ENCODE peak calls at places on chromosome 1, in six cellular contexts. V is body of pancreas, U is astrocyte of the cerebellum, Y is mucosa of gallbladder, H is posterior vena cava, J is fibroblast of mammary gland. C is an unnamed sample.

GRCh38 chr1:173270243-173270642 is 63.1 kb upstream of the TNFSF4 start:
- DNase-seq in V (no peak), U (no peak), Y (no peak), H (no peak), J (no peak), C (no peak)

GRCh38 chr1:68954841-68955240 is 458.0 kb upstream of the DEPDC1 start:
- DNase-seq in V (no peak), U (no peak), Y (no peak), H (no peak), J (peak; percentile 54), C (no peak)

GRCh38 chr1:9225411-9225785 is 9.2 kb upstream of the H6PD start:
- DNase-seq in V (no peak), U (no peak), Y (no peak), H (no peak), J (no peak), C (no peak)

GRCh38 chr1:65491472-65491871 is 71.0 kb downstream of the LEPR start:
- DNase-seq in V (no peak), U (no peak), Y (no peak), H (no peak), J (no peak), C (no peak)

GRCh38 chr1:184162266-184162665 is 110.7 kb downstream of the TSEN15 start:
- DNase-seq in V (no peak), U (no peak), Y (no peak), H (no peak), J (peak; percentile 25), C (no peak)

GRCh38 chr1:170494369-170494768 is 37.6 kb upstream of the GORAB start:
- DNase-seq in V (no peak), U (peak; percentile 26), Y (no peak), H (no peak), J (peak; percentile 27), C (no peak)

GRCh38 chr1:213148905-213149304 is 97.9 kb downstream of the RPS6KC1 start:
- DNase-seq in V (no peak), U (no peak), Y (no peak), H (no peak), J (no peak), C (no peak)

GRCh38 chr1:77605246-77606026 is 77.0 kb downstream of the ZZZ3 start:
- DNase-seq in V (peak; percentile 26), U (peak; percentile 50), Y (peak; percentile 61), H (peak; percentile 85), J (peak; percentile 70), C (no peak)

GRCh38 chr1:88985033-88985432 is 7.4 kb downstream of the KYAT3 start:
- DNase-seq in V (peak; percentile 57), U (peak; percentile 89), Y (no peak), H (no peak), J (peak; percentile 88), C (peak; percentile 74)

GRCh38 chr1:117611121-117611601 is 5.3 kb downstream of the TENT5C start:
- DNase-seq in V (no peak), U (no peak), Y (no peak), H (no peak), J (no peak), C (no peak)

GRCh38 chr1:2574350-2574749 is 12.2 kb upstream of the PRXL2B start:
- DNase-seq in V (no peak), U (no peak), Y (no peak), H (no peak), J (no peak), C (no peak)

GRCh38 chr1:6014130-6014999 is 22.1 kb upstream of the NPHP4 start:
- DNase-seq in V (no peak), U (no peak), Y (no peak), H (no peak), J (no peak), C (no peak)

C was measured in NCI-H1048.